ENCODE peak calls at places on chromosomes 4 and X, in nine cellular contexts. One of them, this sample, is unnamed.

GRCh38 chrX:33817266-33817665 is 314.8 kb downstream of the FAM47A start:
- DNase-seq in dermis microvascular lymphatic vessel endothelial cell: no peak
- DNase-seq in activated CD4-positive, CD25-positive, alpha-beta regulatory T cell treated with anti-CD3 and anti-CD28 coated beads, Interleukin-2, amount 50 U/mL, for 72 hours: no peak
- DNase-seq in activated CD4-positive, alpha-beta T cell treated with anti-CD3 and anti-CD28 coated beads for 4 hours: no peak
- DNase-seq in globus pallidus: no peak
- DNase-seq in NCI-H2029: no peak
- DNase-seq in GM23248: no peak
- DNase-seq in DND-41: no peak
- DNase-seq in NCI-H1436: no peak
- DNase-seq in this sample: no peak

GRCh38 chr4:51831133-51831532 is 11.8 kb upstream of the DCUN1D4 start:
- DNase-seq in dermis microvascular lymphatic vessel endothelial cell: peak; percentile 33
- DNase-seq in activated CD4-positive, CD25-positive, alpha-beta regulatory T cell treated with anti-CD3 and anti-CD28 coated beads, Interleukin-2, amount 50 U/mL, for 72 hours: peak; percentile 40
- DNase-seq in activated CD4-positive, alpha-beta T cell treated with anti-CD3 and anti-CD28 coated beads for 4 hours: peak; percentile 71
- DNase-seq in globus pallidus: peak; percentile 68
- DNase-seq in NCI-H2029: peak; percentile 1
- DNase-seq in GM23248: peak; percentile 68
- DNase-seq in DND-41: peak; percentile 45
- DNase-seq in NCI-H1436: peak; percentile 35
- DNase-seq in this sample: peak; percentile 67

GRCh38 chrX:133544105-133544504 is 128.8 kb upstream of the GPC4 start:
- DNase-seq in dermis microvascular lymphatic vessel endothelial cell: no peak
- DNase-seq in activated CD4-positive, CD25-positive, alpha-beta regulatory T cell treated with anti-CD3 and anti-CD28 coated beads, Interleukin-2, amount 50 U/mL, for 72 hours: no peak
- DNase-seq in activated CD4-positive, alpha-beta T cell treated with anti-CD3 and anti-CD28 coated beads for 4 hours: no peak
- DNase-seq in globus pallidus: no peak
- DNase-seq in NCI-H2029: no peak
- DNase-seq in GM23248: peak; percentile 84
- DNase-seq in DND-41: no peak
- DNase-seq in NCI-H1436: no peak
- DNase-seq in this sample: no peak

GRCh38 chr4:101961144-101961543 is 170.6 kb downstream of the BANK1 start:
- DNase-seq in dermis microvascular lymphatic vessel endothelial cell: no peak
- DNase-seq in activated CD4-positive, CD25-positive, alpha-beta regulatory T cell treated with anti-CD3 and anti-CD28 coated beads, Interleukin-2, amount 50 U/mL, for 72 hours: no peak
- DNase-seq in activated CD4-positive, alpha-beta T cell treated with anti-CD3 and anti-CD28 coated beads for 4 hours: no peak
- DNase-seq in globus pallidus: no peak
- DNase-seq in NCI-H2029: no peak
- DNase-seq in GM23248: peak; percentile 75
- DNase-seq in DND-41: no peak
- DNase-seq in NCI-H1436: no peak
- DNase-seq in this sample: no peak

GRCh38 chr4:63085091-63085490 is 1324.2 kb downstream of the TECRL start:
- DNase-seq in dermis microvascular lymphatic vessel endothelial cell: no peak
- DNase-seq in activated CD4-positive, CD25-positive, alpha-beta regulatory T cell treated with anti-CD3 and anti-CD28 coated beads, Interleukin-2, amount 50 U/mL, for 72 hours: no peak
- DNase-seq in activated CD4-positive, alpha-beta T cell treated with anti-CD3 and anti-CD28 coated beads for 4 hours: no peak
- DNase-seq in globus pallidus: no peak
- DNase-seq in NCI-H2029: no peak
- DNase-seq in GM23248: no peak
- DNase-seq in DND-41: no peak
- DNase-seq in NCI-H1436: no peak
- DNase-seq in this sample: no peak

GRCh38 chrX:51891821-51892551 is 1.4 kb upstream of the MAGED1 start:
- DNase-seq in dermis microvascular lymphatic vessel endothelial cell: peak; percentile 5
- DNase-seq in activated CD4-positive, CD25-positive, alpha-beta regulatory T cell treated with anti-CD3 and anti-CD28 coated beads, Interleukin-2, amount 50 U/mL, for 72 hours: no peak
- DNase-seq in activated CD4-positive, alpha-beta T cell treated with anti-CD3 and anti-CD28 coated beads for 4 hours: no peak
- DNase-seq in globus pallidus: peak; percentile 66
- DNase-seq in NCI-H2029: no peak
- DNase-seq in GM23248: peak; percentile 82
- DNase-seq in DND-41: no peak
- DNase-seq in NCI-H1436: peak; percentile 23
- DNase-seq in this sample: no peak

GRCh38 chrX:125673758-125674157 is 354.1 kb downstream of the TEX13C start:
- DNase-seq in dermis microvascular lymphatic vessel endothelial cell: no peak
- DNase-seq in activated CD4-positive, CD25-positive, alpha-beta regulatory T cell treated with anti-CD3 and anti-CD28 coated beads, Interleukin-2, amount 50 U/mL, for 72 hours: no peak
- DNase-seq in activated CD4-positive, alpha-beta T cell treated with anti-CD3 and anti-CD28 coated beads for 4 hours: no peak
- DNase-seq in globus pallidus: no peak
- DNase-seq in NCI-H2029: no peak
- DNase-seq in GM23248: no peak
- DNase-seq in DND-41: no peak
- DNase-seq in NCI-H1436: no peak
- DNase-seq in this sample: no peak

GRCh38 chr4:169963998-169964397 is 62.2 kb downstream of the MFAP3L start:
- DNase-seq in dermis microvascular lymphatic vessel endothelial cell: peak; percentile 56
- DNase-seq in activated CD4-positive, CD25-positive, alpha-beta regulatory T cell treated with anti-CD3 and anti-CD28 coated beads, Interleukin-2, amount 50 U/mL, for 72 hours: no peak
- DNase-seq in activated CD4-positive, alpha-beta T cell treated with anti-CD3 and anti-CD28 coated beads for 4 hours: no peak
- DNase-seq in globus pallidus: no peak
- DNase-seq in NCI-H2029: no peak
- DNase-seq in GM23248: peak; percentile 7
- DNase-seq in DND-41: no peak
- DNase-seq in NCI-H1436: no peak
- DNase-seq in this sample: no peak

GRCh38 chr4:143762511-143762910 is 62.0 kb upstream of the FREM3 start:
- DNase-seq in dermis microvascular lymphatic vessel endothelial cell: no peak
- DNase-seq in activated CD4-positive, CD25-positive, alpha-beta regulatory T cell treated with anti-CD3 and anti-CD28 coated beads, Interleukin-2, amount 50 U/mL, for 72 hours: no peak
- DNase-seq in activated CD4-positive, alpha-beta T cell treated with anti-CD3 and anti-CD28 coated beads for 4 hours: no peak
- DNase-seq in globus pallidus: no peak
- DNase-seq in NCI-H2029: no peak
- DNase-seq in GM23248: no peak
- DNase-seq in DND-41: no peak
- DNase-seq in NCI-H1436: no peak
- DNase-seq in this sample: no peak

GRCh38 chr4:40924096-40924792 is 174.5 kb downstream of the NSUN7 start:
- DNase-seq in dermis microvascular lymphatic vessel endothelial cell: peak; percentile 32
- DNase-seq in activated CD4-positive, CD25-positive, alpha-beta regulatory T cell treated with anti-CD3 and anti-CD28 coated beads, Interleukin-2, amount 50 U/mL, for 72 hours: peak; percentile 87
- DNase-seq in activated CD4-positive, alpha-beta T cell treated with anti-CD3 and anti-CD28 coated beads for 4 hours: peak; percentile 62
- DNase-seq in globus pallidus: peak; percentile 31
- DNase-seq in NCI-H2029: peak; percentile 41
- DNase-seq in GM23248: peak; percentile 80
- DNase-seq in DND-41: peak; percentile 72
- DNase-seq in NCI-H1436: peak; percentile 29
- DNase-seq in this sample: peak; percentile 78

GRCh38 chrX:24243692-24244091 is 70.2 kb downstream of the SUPT20HL2 start:
- DNase-seq in dermis microvascular lymphatic vessel endothelial cell: peak; percentile 11
- DNase-seq in activated CD4-positive, CD25-positive, alpha-beta regulatory T cell treated with anti-CD3 and anti-CD28 coated beads, Interleukin-2, amount 50 U/mL, for 72 hours: no peak
- DNase-seq in activated CD4-positive, alpha-beta T cell treated with anti-CD3 and anti-CD28 coated beads for 4 hours: no peak
- DNase-seq in globus pallidus: no peak
- DNase-seq in NCI-H2029: no peak
- DNase-seq in GM23248: peak; percentile 72
- DNase-seq in DND-41: no peak
- DNase-seq in NCI-H1436: no peak
- DNase-seq in this sample: no peak

GRCh38 chr4:185003596-185004351 is 14.5 kb upstream of the HELT start:
- DNase-seq in dermis microvascular lymphatic vessel endothelial cell: no peak
- DNase-seq in activated CD4-positive, CD25-positive, alpha-beta regulatory T cell treated with anti-CD3 and anti-CD28 coated beads, Interleukin-2, amount 50 U/mL, for 72 hours: no peak
- DNase-seq in activated CD4-positive, alpha-beta T cell treated with anti-CD3 and anti-CD28 coated beads for 4 hours: no peak
- DNase-seq in globus pallidus: no peak
- DNase-seq in NCI-H2029: no peak
- DNase-seq in GM23248: no peak
- DNase-seq in DND-41: no peak
- DNase-seq in NCI-H1436: no peak
- DNase-seq in this sample: no peak

GRCh38 chr4:141081921-141082381 is 51.3 kb downstream of the RNF150 start:
- DNase-seq in dermis microvascular lymphatic vessel endothelial cell: no peak
- DNase-seq in activated CD4-positive, CD25-positive, alpha-beta regulatory T cell treated with anti-CD3 and anti-CD28 coated beads, Interleukin-2, amount 50 U/mL, for 72 hours: no peak
- DNase-seq in activated CD4-positive, alpha-beta T cell treated with anti-CD3 and anti-CD28 coated beads for 4 hours: no peak
- DNase-seq in globus pallidus: no peak
- DNase-seq in NCI-H2029: no peak
- DNase-seq in GM23248: peak; percentile 19
- DNase-seq in DND-41: no peak
- DNase-seq in NCI-H1436: no peak
- DNase-seq in this sample: no peak

GRCh38 chr4:38949416-38950051 is 81.9 kb downstream of the FAM114A1 start:
- DNase-seq in dermis microvascular lymphatic vessel endothelial cell: no peak
- DNase-seq in activated CD4-positive, CD25-positive, alpha-beta regulatory T cell treated with anti-CD3 and anti-CD28 coated beads, Interleukin-2, amount 50 U/mL, for 72 hours: no peak
- DNase-seq in activated CD4-positive, alpha-beta T cell treated with anti-CD3 and anti-CD28 coated beads for 4 hours: no peak
- DNase-seq in globus pallidus: no peak
- DNase-seq in NCI-H2029: no peak
- DNase-seq in GM23248: peak; percentile 44
- DNase-seq in DND-41: no peak
- DNase-seq in NCI-H1436: no peak
- DNase-seq in this sample: peak; percentile 8

GRCh38 chrX:124217289-124218251 is 114.9 kb upstream of the TEX13D start:
- DNase-seq in dermis microvascular lymphatic vessel endothelial cell: no peak
- DNase-seq in activated CD4-positive, CD25-positive, alpha-beta regulatory T cell treated with anti-CD3 and anti-CD28 coated beads, Interleukin-2, amount 50 U/mL, for 72 hours: peak; percentile 32
- DNase-seq in activated CD4-positive, alpha-beta T cell treated with anti-CD3 and anti-CD28 coated beads for 4 hours: peak; percentile 63
- DNase-seq in globus pallidus: peak; percentile 62
- DNase-seq in NCI-H2029: peak; percentile 86
- DNase-seq in GM23248: peak; percentile 57
- DNase-seq in DND-41: peak; percentile 86
- DNase-seq in NCI-H1436: no peak
- DNase-seq in this sample: peak; percentile 64

GRCh38 chr4:158993895-158994294 is 109.0 kb upstream of the RAPGEF2 start:
- DNase-seq in dermis microvascular lymphatic vessel endothelial cell: no peak
- DNase-seq in activated CD4-positive, CD25-positive, alpha-beta regulatory T cell treated with anti-CD3 and anti-CD28 coated beads, Interleukin-2, amount 50 U/mL, for 72 hours: no peak
- DNase-seq in activated CD4-positive, alpha-beta T cell treated with anti-CD3 and anti-CD28 coated beads for 4 hours: no peak
- DNase-seq in globus pallidus: no peak
- DNase-seq in NCI-H2029: no peak
- DNase-seq in GM23248: no peak
- DNase-seq in DND-41: no peak
- DNase-seq in NCI-H1436: no peak
- DNase-seq in this sample: no peak

GRCh38 chrX:45628041-45628440 is 427.4 kb upstream of the DIPK2B start:
- DNase-seq in dermis microvascular lymphatic vessel endothelial cell: no peak
- DNase-seq in activated CD4-positive, CD25-positive, alpha-beta regulatory T cell treated with anti-CD3 and anti-CD28 coated beads, Interleukin-2, amount 50 U/mL, for 72 hours: no peak
- DNase-seq in activated CD4-positive, alpha-beta T cell treated with anti-CD3 and anti-CD28 coated beads for 4 hours: no peak
- DNase-seq in globus pallidus: no peak
- DNase-seq in NCI-H2029: no peak
- DNase-seq in GM23248: peak; percentile 32
- DNase-seq in DND-41: no peak
- DNase-seq in NCI-H1436: no peak
- DNase-seq in this sample: no peak

GRCh38 chrX:12412561-12412960 is 274.3 kb downstream of the FRMPD4 start:
- DNase-seq in dermis microvascular lymphatic vessel endothelial cell: no peak
- DNase-seq in activated CD4-positive, CD25-positive, alpha-beta regulatory T cell treated with anti-CD3 and anti-CD28 coated beads, Interleukin-2, amount 50 U/mL, for 72 hours: no peak
- DNase-seq in activated CD4-positive, alpha-beta T cell treated with anti-CD3 and anti-CD28 coated beads for 4 hours: no peak
- DNase-seq in globus pallidus: no peak
- DNase-seq in NCI-H2029: no peak
- DNase-seq in GM23248: no peak
- DNase-seq in DND-41: no peak
- DNase-seq in NCI-H1436: no peak
- DNase-seq in this sample: no peak

GRCh38 chrX:130108647-130109428 is 1.5 kb downstream of the ELF4 start:
- DNase-seq in dermis microvascular lymphatic vessel endothelial cell: no peak
- DNase-seq in activated CD4-positive, CD25-positive, alpha-beta regulatory T cell treated with anti-CD3 and anti-CD28 coated beads, Interleukin-2, amount 50 U/mL, for 72 hours: no peak
- DNase-seq in activated CD4-positive, alpha-beta T cell treated with anti-CD3 and anti-CD28 coated beads for 4 hours: no peak
- DNase-seq in globus pallidus: no peak
- DNase-seq in NCI-H2029: peak; percentile 6
- DNase-seq in GM23248: peak; percentile 62
- DNase-seq in DND-41: no peak
- DNase-seq in NCI-H1436: no peak
- DNase-seq in this sample: no peak

GRCh38 chrX:68935362-68935761 is 106.5 kb downstream of the EFNB1 start:
- DNase-seq in dermis microvascular lymphatic vessel endothelial cell: no peak
- DNase-seq in activated CD4-positive, CD25-positive, alpha-beta regulatory T cell treated with anti-CD3 and anti-CD28 coated beads, Interleukin-2, amount 50 U/mL, for 72 hours: no peak
- DNase-seq in activated CD4-positive, alpha-beta T cell treated with anti-CD3 and anti-CD28 coated beads for 4 hours: no peak
- DNase-seq in globus pallidus: no peak
- DNase-seq in NCI-H2029: no peak
- DNase-seq in GM23248: no peak
- DNase-seq in DND-41: no peak
- DNase-seq in NCI-H1436: no peak
- DNase-seq in this sample: no peak

GRCh38 chr4:27149541-27150212 is 289.0 kb downstream of the STIM2 start:
- DNase-seq in dermis microvascular lymphatic vessel endothelial cell: no peak
- DNase-seq in activated CD4-positive, CD25-positive, alpha-beta regulatory T cell treated with anti-CD3 and anti-CD28 coated beads, Interleukin-2, amount 50 U/mL, for 72 hours: no peak
- DNase-seq in activated CD4-positive, alpha-beta T cell treated with anti-CD3 and anti-CD28 coated beads for 4 hours: no peak
- DNase-seq in globus pallidus: no peak
- DNase-seq in NCI-H2029: no peak
- DNase-seq in GM23248: peak; percentile 65
- DNase-seq in DND-41: no peak
- DNase-seq in NCI-H1436: no peak
- DNase-seq in this sample: no peak

GRCh38 chr4:164892018-164892417 is 15.0 kb downstream of the APELA start:
- DNase-seq in dermis microvascular lymphatic vessel endothelial cell: no peak
- DNase-seq in activated CD4-positive, CD25-positive, alpha-beta regulatory T cell treated with anti-CD3 and anti-CD28 coated beads, Interleukin-2, amount 50 U/mL, for 72 hours: no peak
- DNase-seq in activated CD4-positive, alpha-beta T cell treated with anti-CD3 and anti-CD28 coated beads for 4 hours: no peak
- DNase-seq in globus pallidus: no peak
- DNase-seq in NCI-H2029: no peak
- DNase-seq in GM23248: no peak
- DNase-seq in DND-41: no peak
- DNase-seq in NCI-H1436: no peak
- DNase-seq in this sample: no peak

GRCh38 chrX:21885568-21885967 is 29.8 kb downstream of the YY2 start:
- DNase-seq in dermis microvascular lymphatic vessel endothelial cell: no peak
- DNase-seq in activated CD4-positive, CD25-positive, alpha-beta regulatory T cell treated with anti-CD3 and anti-CD28 coated beads, Interleukin-2, amount 50 U/mL, for 72 hours: no peak
- DNase-seq in activated CD4-positive, alpha-beta T cell treated with anti-CD3 and anti-CD28 coated beads for 4 hours: no peak
- DNase-seq in globus pallidus: no peak
- DNase-seq in NCI-H2029: no peak
- DNase-seq in GM23248: no peak
- DNase-seq in DND-41: no peak
- DNase-seq in NCI-H1436: no peak
- DNase-seq in this sample: no peak

GRCh38 chrX:10447577-10448214 is 172.7 kb downstream of the MID1 start:
- DNase-seq in dermis microvascular lymphatic vessel endothelial cell: no peak
- DNase-seq in activated CD4-positive, CD25-positive, alpha-beta regulatory T cell treated with anti-CD3 and anti-CD28 coated beads, Interleukin-2, amount 50 U/mL, for 72 hours: no peak
- DNase-seq in activated CD4-positive, alpha-beta T cell treated with anti-CD3 and anti-CD28 coated beads for 4 hours: no peak
- DNase-seq in globus pallidus: no peak
- DNase-seq in NCI-H2029: no peak
- DNase-seq in GM23248: peak; percentile 12
- DNase-seq in DND-41: no peak
- DNase-seq in NCI-H1436: no peak
- DNase-seq in this sample: no peak

GRCh38 chr4:27009539-27009938 is 148.9 kb downstream of the STIM2 start:
- DNase-seq in dermis microvascular lymphatic vessel endothelial cell: no peak
- DNase-seq in activated CD4-positive, CD25-positive, alpha-beta regulatory T cell treated with anti-CD3 and anti-CD28 coated beads, Interleukin-2, amount 50 U/mL, for 72 hours: no peak
- DNase-seq in activated CD4-positive, alpha-beta T cell treated with anti-CD3 and anti-CD28 coated beads for 4 hours: no peak
- DNase-seq in globus pallidus: no peak
- DNase-seq in NCI-H2029: no peak
- DNase-seq in GM23248: peak; percentile 57
- DNase-seq in DND-41: no peak
- DNase-seq in NCI-H1436: no peak
- DNase-seq in this sample: no peak

GRCh38 chr4:168585168-168586091 is 88.6 kb downstream of the PALLD start:
- DNase-seq in dermis microvascular lymphatic vessel endothelial cell: peak; percentile 55
- DNase-seq in activated CD4-positive, CD25-positive, alpha-beta regulatory T cell treated with anti-CD3 and anti-CD28 coated beads, Interleukin-2, amount 50 U/mL, for 72 hours: no peak
- DNase-seq in activated CD4-positive, alpha-beta T cell treated with anti-CD3 and anti-CD28 coated beads for 4 hours: no peak
- DNase-seq in globus pallidus: peak; percentile 17
- DNase-seq in NCI-H2029: peak; percentile 25
- DNase-seq in GM23248: peak; percentile 94
- DNase-seq in DND-41: peak; percentile 26
- DNase-seq in NCI-H1436: peak; percentile 62
- DNase-seq in this sample: no peak

GRCh38 chr4:189185810-189186432 is 754.8 kb upstream of the FRG1 start:
- DNase-seq in dermis microvascular lymphatic vessel endothelial cell: no peak
- DNase-seq in activated CD4-positive, CD25-positive, alpha-beta regulatory T cell treated with anti-CD3 and anti-CD28 coated beads, Interleukin-2, amount 50 U/mL, for 72 hours: no peak
- DNase-seq in activated CD4-positive, alpha-beta T cell treated with anti-CD3 and anti-CD28 coated beads for 4 hours: no peak
- DNase-seq in globus pallidus: no peak
- DNase-seq in NCI-H2029: no peak
- DNase-seq in GM23248: no peak
- DNase-seq in DND-41: no peak
- DNase-seq in NCI-H1436: no peak
- DNase-seq in this sample: no peak

GRCh38 chr4:150769845-150770244 is 187.9 kb downstream of the MAB21L2 start:
- DNase-seq in dermis microvascular lymphatic vessel endothelial cell: no peak
- DNase-seq in activated CD4-positive, CD25-positive, alpha-beta regulatory T cell treated with anti-CD3 and anti-CD28 coated beads, Interleukin-2, amount 50 U/mL, for 72 hours: no peak
- DNase-seq in activated CD4-positive, alpha-beta T cell treated with anti-CD3 and anti-CD28 coated beads for 4 hours: no peak
- DNase-seq in globus pallidus: no peak
- DNase-seq in NCI-H2029: no peak
- DNase-seq in GM23248: no peak
- DNase-seq in DND-41: no peak
- DNase-seq in NCI-H1436: no peak
- DNase-seq in this sample: no peak

GRCh38 chrX:70134116-70134477 is 850 bp downstream of the IGBP1 start:
- DNase-seq in dermis microvascular lymphatic vessel endothelial cell: no peak
- DNase-seq in activated CD4-positive, CD25-positive, alpha-beta regulatory T cell treated with anti-CD3 and anti-CD28 coated beads, Interleukin-2, amount 50 U/mL, for 72 hours: peak; percentile 29
- DNase-seq in activated CD4-positive, alpha-beta T cell treated with anti-CD3 and anti-CD28 coated beads for 4 hours: no peak
- DNase-seq in globus pallidus: no peak
- DNase-seq in NCI-H2029: peak; percentile 1
- DNase-seq in GM23248: peak; percentile 49
- DNase-seq in DND-41: no peak
- DNase-seq in NCI-H1436: no peak
- DNase-seq in this sample: no peak

GRCh38 chr4:104743141-104743748 is 248.6 kb upstream of the CXXC4 start:
- DNase-seq in dermis microvascular lymphatic vessel endothelial cell: no peak
- DNase-seq in activated CD4-positive, CD25-positive, alpha-beta regulatory T cell treated with anti-CD3 and anti-CD28 coated beads, Interleukin-2, amount 50 U/mL, for 72 hours: no peak
- DNase-seq in activated CD4-positive, alpha-beta T cell treated with anti-CD3 and anti-CD28 coated beads for 4 hours: no peak
- DNase-seq in globus pallidus: no peak
- DNase-seq in NCI-H2029: no peak
- DNase-seq in GM23248: no peak
- DNase-seq in DND-41: no peak
- DNase-seq in NCI-H1436: no peak
- DNase-seq in this sample: no peak

GRCh38 chr4:129532573-129532972 is 436.6 kb downstream of the C4orf33 start:
- DNase-seq in dermis microvascular lymphatic vessel endothelial cell: no peak
- DNase-seq in activated CD4-positive, CD25-positive, alpha-beta regulatory T cell treated with anti-CD3 and anti-CD28 coated beads, Interleukin-2, amount 50 U/mL, for 72 hours: no peak
- DNase-seq in activated CD4-positive, alpha-beta T cell treated with anti-CD3 and anti-CD28 coated beads for 4 hours: no peak
- DNase-seq in globus pallidus: no peak
- DNase-seq in NCI-H2029: no peak
- DNase-seq in GM23248: no peak
- DNase-seq in DND-41: peak; percentile 67
- DNase-seq in NCI-H1436: no peak
- DNase-seq in this sample: no peak